ENCODE peak calls at places on chromosomes 11 and 22, in seven cellular contexts. R, S, I, G, U, E and Y are unnamed samples.

GRCh38 chr11:117273550-117274289 is 17.4 kb upstream of the BACE1-AS start:
- DNase-seq in I (no peak), E (no peak), R (peak; percentile 20), U (no peak), G (no peak), S (no peak), Y (no peak)

GRCh38 chr11:92751594-92751993 is 217.9 kb upstream of the MTNR1B start:
- DNase-seq in G (no peak), U (no peak), I (no peak), S (no peak), E (no peak), R (no peak), Y (no peak)

GRCh38 chr11:113710989-113711388 is 4.9 kb upstream of the TMPRSS5 start:
- DNase-seq in I (no peak), S (no peak), U (no peak), G (no peak), E (no peak), R (no peak), Y (no peak)

GRCh38 chr22:27615408-27615807 is 186.1 kb downstream of the MN1 start:
- DNase-seq in G (no peak), S (no peak), E (no peak), I (no peak), U (no peak), R (no peak), Y (no peak)

GRCh38 chr11:27179334-27179733 is 138.7 kb downstream of the BBOX1 start:
- DNase-seq in E (no peak), R (no peak), G (no peak), S (no peak), U (no peak), I (no peak), Y (no peak)

GRCh38 chr22:19477321-19478085 is 1.5 kb downstream of the UFD1 start:
- DNase-seq in U (no peak), I (no peak), S (no peak), R (no peak), E (no peak), G (no peak), Y (peak; percentile 4)

GRCh38 chr11:133149698-133150097 is 382.6 kb downstream of the OPCML start:
- DNase-seq in S (no peak), R (no peak), G (no peak), U (no peak), E (no peak), I (no peak), Y (no peak)

GRCh38 chr11:134714021-134714656 is 302.1 kb upstream of the B3GAT1 start:
- DNase-seq in I (no peak), S (no peak), U (no peak), G (no peak), E (peak; percentile 57), R (no peak), Y (no peak)

GRCh38 chr22:46852771-46853170 is 90.3 kb downstream of the TBC1D22A start:
- DNase-seq in G (no peak), I (no peak), R (no peak), E (no peak), U (no peak), S (no peak), Y (no peak)

GRCh38 chr11:115698243-115698642 is 194.0 kb upstream of the CADM1 start:
- DNase-seq in E (no peak), S (no peak), I (no peak), G (no peak), R (no peak), U (no peak), Y (no peak)

GRCh38 chr11:77865805-77866204 is 44.9 kb downstream of the AAMDC start:
- DNase-seq in I (no peak), R (no peak), S (no peak), U (no peak), E (no peak), G (no peak), Y (no peak)

GRCh38 chr11:67371549-67372231 is 1.7 kb downstream of the CLCF1 start:
- DNase-seq in G (peak; percentile 18), S (no peak), E (no peak), U (peak; percentile 100), R (peak; percentile 74), I (no peak), Y (peak; percentile 54)

GRCh38 chr11:64347171-64347867 is 7.3 kb downstream of the CCDC88B start:
- DNase-seq in I (no peak), G (no peak), R (no peak), E (no peak), S (no peak), U (no peak), Y (no peak)

GRCh38 chr22:40348025-40348658 is 1.8 kb downstream of the ADSL start:
- DNase-seq in S (peak; percentile 79), R (peak; percentile 57), I (peak; percentile 24), G (peak; percentile 15), U (peak; percentile 38), E (no peak), Y (peak; percentile 40)

GRCh38 chr11:69131644-69132300 is 24.0 kb upstream of the SMIM38 start:
- DNase-seq in E (no peak), U (peak; percentile 97), R (peak; percentile 86), I (peak; percentile 17), G (peak; percentile 60), S (no peak), Y (peak; percentile 81)

GRCh38 chr11:122853971-122854446 is 15.7 kb downstream of the CRTAM start:
- DNase-seq in I (peak; percentile 86), U (peak; percentile 35), R (peak; percentile 82), S (peak; percentile 41), E (no peak), G (peak; percentile 79), Y (peak; percentile 85)

GRCh38 chr11:61890536-61891330 is 612 bp downstream of the FADS3 start:
- DNase-seq in R (peak; percentile 50), I (peak; percentile 30), S (peak; percentile 36), U (peak; percentile 74), G (peak; percentile 35), E (peak; percentile 93), Y (peak; percentile 87)

GRCh38 chr11:113796663-113797259 is 17.2 kb downstream of the CLDN25 start:
- DNase-seq in I (peak; percentile 55), R (peak; percentile 31), S (no peak), G (peak; percentile 10), U (peak; percentile 41), E (no peak), Y (peak; percentile 43)

GRCh38 chr11:10592331-10592730 is 23.9 kb upstream of the LYVE1 start:
- DNase-seq in G (no peak), I (no peak), R (no peak), S (no peak), U (no peak), E (no peak), Y (no peak)

GRCh38 chr22:39496131-39496838 is 5.8 kb upstream of the MIEF1 start:
- DNase-seq in G (peak; percentile 29), S (peak; percentile 49), U (peak; percentile 66), E (no peak), I (peak; percentile 51), R (peak; percentile 69), Y (peak; percentile 62)

GRCh38 chr11:13782395-13783080 is 114.1 kb downstream of the FAR1 start:
- DNase-seq in I (no peak), R (no peak), G (no peak), U (no peak), E (no peak), S (no peak), Y (no peak)

GRCh38 chr22:37498289-37498909 is 12.2 kb upstream of the MFNG start:
- DNase-seq in S (peak; percentile 77), U (peak; percentile 92), G (peak; percentile 31), I (no peak), E (no peak), R (peak; percentile 52), Y (peak; percentile 57)

GRCh38 chr11:30585067-30585891 is 874 bp downstream of the MPPED2 start:
- DNase-seq in I (no peak), E (no peak), U (peak; percentile 71), G (no peak), R (no peak), S (no peak), Y (no peak)

GRCh38 chr11:9982127-9982795 is 311.8 kb downstream of the SBF2 start:
- DNase-seq in I (no peak), R (peak; percentile 51), E (no peak), S (no peak), G (no peak), U (no peak), Y (no peak)

GRCh38 chr11:17653606-17654005 is 65.8 kb upstream of the MYOD1 start:
- DNase-seq in G (no peak), U (no peak), S (no peak), E (no peak), R (no peak), I (no peak), Y (no peak)

GRCh38 chr11:65060913-65061408 is 2.6 kb upstream of the NAALADL1 start:
- DNase-seq in E (no peak), G (no peak), I (no peak), S (no peak), U (no peak), R (peak; percentile 47), Y (no peak)

GRCh38 chr11:30855383-30856006 is 269.3 kb upstream of the MPPED2 start:
- DNase-seq in E (no peak), I (no peak), U (no peak), G (no peak), R (peak; percentile 9), S (no peak), Y (peak; percentile 18)

GRCh38 chr22:22037740-22038139 is 55.2 kb upstream of the TOP3B start:
- DNase-seq in R (no peak), U (no peak), E (no peak), G (peak; percentile 73), S (no peak), I (no peak), Y (no peak)

GRCh38 chr22:43295173-43295572 is 48.0 kb downstream of the SCUBE1 start:
- DNase-seq in R (no peak), I (no peak), S (no peak), E (no peak), U (no peak), G (no peak), Y (no peak)

GRCh38 chr22:36940676-36941075 is 27.2 kb downstream of the CSF2RB start:
- DNase-seq in S (no peak), G (no peak), I (no peak), E (no peak), U (no peak), R (no peak), Y (no peak)

GRCh38 chr11:25562417-25562816 is 769.5 kb upstream of the ANO3 start:
- DNase-seq in G (peak; percentile 15), E (no peak), S (no peak), I (no peak), R (no peak), U (no peak), Y (no peak)

GRCh38 chr11:107592813-107593212 is 1.9 kb downstream of the ELMOD1 start:
- DNase-seq in R (no peak), I (no peak), G (no peak), S (no peak), U (no peak), E (no peak), Y (no peak)

GRCh38 chr22:44359496-44360110 is 46.9 kb upstream of the SHISAL1 start:
- DNase-seq in E (peak; percentile 68), S (no peak), U (no peak), G (no peak), I (no peak), R (no peak), Y (no peak)

GRCh38 chr11:56396047-56396446 is 16.4 kb upstream of the OR5AL1 start:
- DNase-seq in R (no peak), I (no peak), E (no peak), G (no peak), U (no peak), S (no peak), Y (no peak)

GRCh38 chr22:50079689-50080465 is 5.3 kb downstream of the MLC1 start:
- DNase-seq in I (no peak), G (no peak), R (no peak), U (peak; percentile 7), S (no peak), E (no peak), Y (no peak)